ENCODE peak calls at places on chromosomes 1 and 21, in ten cellular contexts. M, S, C, V, Z, N, J, G, H and F are unnamed samples.

GRCh38 chr1:80418134-80418533 is 1382.6 kb upstream of the ADGRL2 start:
- DNase-seq in M (no peak), S (no peak), C (no peak), V (no peak), Z (no peak), N (no peak), J (no peak), G (no peak), H (no peak), F (no peak)

GRCh38 chr21:39153373-39153772 is 29.9 kb downstream of the PSMG1 start:
- DNase-seq in M (peak), S (no peak), C (no peak), V (no peak), Z (no peak), N (no peak), J (no peak), G (no peak), H (no peak), F (no peak)

GRCh38 chr1:104991702-104992101 is 1242.0 kb downstream of the AMY1C start:
- DNase-seq in M (no peak), S (no peak), C (no peak), V (no peak), Z (no peak), N (no peak), J (no peak), G (no peak), H (no peak), F (no peak)

GRCh38 chr1:153957744-153958110 is 685 bp downstream of the CRTC2 start:
- DNase-seq in M (peak), S (peak), C (no peak), V (no peak), Z (no peak), N (no peak), J (no peak), G (peak), H (no peak), F (peak)

GRCh38 chr1:111140680-111140967 is 601 bp downstream of the CEPT1 start:
- DNase-seq in M (peak), S (no peak), C (peak), V (no peak), Z (no peak), N (no peak), J (peak), G (no peak), H (no peak), F (no peak)

GRCh38 chr21:44471996-44472395 is 16.7 kb downstream of the LRRC3 start:
- DNase-seq in M (no peak), S (no peak), C (no peak), V (no peak), Z (no peak), N (no peak), J (no peak), G (no peak), H (no peak), F (no peak)

GRCh38 chr1:159986093-159986492 is 32.1 kb upstream of the SLAMF9 start:
- DNase-seq in M (no peak), S (no peak), C (no peak), V (no peak), Z (no peak), N (no peak), J (no peak), G (no peak), H (no peak), F (no peak)

GRCh38 chr1:21586926-21587601 is 77.8 kb downstream of the ALPL start:
- DNase-seq in M (peak), S (no peak), C (peak), V (peak), Z (peak), N (peak), J (peak), G (no peak), H (no peak), F (no peak)

GRCh38 chr1:36609241-36610027 is 126.7 kb upstream of the CSF3R start:
- DNase-seq in M (peak), S (peak), C (no peak), V (peak), Z (no peak), N (peak), J (peak), G (no peak), H (no peak), F (no peak)

GRCh38 chr1:11680270-11681070 is 478 bp downstream of the MAD2L2 start:
- DNase-seq in M (no peak), S (no peak), C (no peak), V (no peak), Z (no peak), N (no peak), J (no peak), G (no peak), H (no peak), F (no peak)

GRCh38 chr1:108884968-108885367 is 8.2 kb downstream of the GPSM2 start:
- DNase-seq in M (no peak), S (no peak), C (no peak), V (no peak), Z (no peak), N (no peak), J (no peak), G (no peak), H (no peak), F (no peak)

GRCh38 chr1:8133657-8134430 is 107.7 kb upstream of the ERRFI1 start:
- DNase-seq in M (peak), S (no peak), C (peak), V (no peak), Z (no peak), N (no peak), J (peak), G (no peak), H (no peak), F (no peak)

GRCh38 chr1:27614625-27615344 is 10.8 kb upstream of the AHDC1 start:
- DNase-seq in M (no peak), S (no peak), C (no peak), V (no peak), Z (no peak), N (no peak), J (no peak), G (no peak), H (no peak), F (no peak)

GRCh38 chr1:46401514-46401913 is 7.4 kb downstream of the FAAH start:
- DNase-seq in M (no peak), S (no peak), C (no peak), V (no peak), Z (no peak), N (no peak), J (no peak), G (no peak), H (no peak), F (no peak)

GRCh38 chr21:26072891-26073615 is 97.5 kb downstream of the APP start:
- DNase-seq in M (no peak), S (no peak), C (no peak), V (no peak), Z (no peak), N (no peak), J (peak), G (no peak), H (no peak), F (no peak)

GRCh38 chr1:5580926-5581325 is 411.3 kb downstream of the NPHP4 start:
- DNase-seq in M (no peak), S (no peak), C (no peak), V (no peak), Z (no peak), N (no peak), J (no peak), G (no peak), H (no peak), F (no peak)

GRCh38 chr1:25650219-25650576 is 33.6 kb downstream of the MAN1C1 start:
- DNase-seq in M (no peak), S (no peak), C (no peak), V (no peak), Z (no peak), N (no peak), J (no peak), G (no peak), H (no peak), F (no peak)

GRCh38 chr1:231803353-231803752 is 176.8 kb downstream of the DISC1 start:
- DNase-seq in M (no peak), S (no peak), C (no peak), V (no peak), Z (peak), N (no peak), J (peak), G (no peak), H (no peak), F (no peak)